ENCODE peak calls at places on chromosomes 16 and 17, in nine cellular contexts. One of them, this sample, is unnamed.

GRCh38 chr16:63337264-63337663 is 1301.0 kb upstream of the CDH8 start:
- DNase-seq in neural progenitor cell: no peak
- DNase-seq in tibial nerve: no peak
- DNase-seq in stomach: no peak
- DNase-seq in left ventricle myocardium inferior: no peak
- DNase-seq in dorsolateral prefrontal cortex: no peak
- DNase-seq in psoas muscle: no peak
- DNase-seq in iPS DF 6.9: no peak
- DNase-seq in tibial artery: no peak
- DNase-seq in this sample: no peak

GRCh38 chr16:89365044-89365467 is 125.3 kb downstream of the ANKRD11 start:
- DNase-seq in tibial nerve: no peak
- DNase-seq in iPS DF 6.9: no peak
- DNase-seq in psoas muscle: no peak
- DNase-seq in neural progenitor cell: no peak
- DNase-seq in tibial artery: no peak
- DNase-seq in left ventricle myocardium inferior: no peak
- DNase-seq in stomach: no peak
- DNase-seq in dorsolateral prefrontal cortex: no peak
- DNase-seq in this sample: no peak

GRCh38 chr17:42413464-42414040 is 9.5 kb downstream of the CAVIN1 start:
- DNase-seq in neural progenitor cell: no peak
- DNase-seq in dorsolateral prefrontal cortex: no peak
- DNase-seq in iPS DF 6.9: no peak
- DNase-seq in tibial nerve: no peak
- DNase-seq in left ventricle myocardium inferior: no peak
- DNase-seq in psoas muscle: no peak
- DNase-seq in tibial artery: no peak
- DNase-seq in stomach: no peak
- DNase-seq in this sample: no peak

GRCh38 chr16:72844225-72844920 is 203.6 kb downstream of the ZFHX3 start:
- DNase-seq in tibial nerve: no peak
- DNase-seq in psoas muscle: no peak
- DNase-seq in iPS DF 6.9: no peak
- DNase-seq in dorsolateral prefrontal cortex: no peak
- DNase-seq in neural progenitor cell: peak; percentile 43
- DNase-seq in left ventricle myocardium inferior: no peak
- DNase-seq in stomach: no peak
- DNase-seq in tibial artery: no peak
- DNase-seq in this sample: no peak

GRCh38 chr17:17812211-17813054 is 24.4 kb downstream of the SREBF1 start:
- DNase-seq in stomach: peak; percentile 79
- DNase-seq in tibial artery: peak; percentile 84
- DNase-seq in psoas muscle: peak; percentile 89
- DNase-seq in iPS DF 6.9: no peak
- DNase-seq in tibial nerve: peak; percentile 69
- DNase-seq in left ventricle myocardium inferior: peak; percentile 79
- DNase-seq in neural progenitor cell: peak; percentile 83
- DNase-seq in dorsolateral prefrontal cortex: peak; percentile 72
- DNase-seq in this sample: peak; percentile 80

GRCh38 chr17:1030684-1031557 is 34.0 kb downstream of the TIMM22 start:
- DNase-seq in tibial artery: peak; percentile 83
- DNase-seq in stomach: no peak
- DNase-seq in tibial nerve: peak; percentile 44
- DNase-seq in neural progenitor cell: peak; percentile 24
- DNase-seq in iPS DF 6.9: no peak
- DNase-seq in left ventricle myocardium inferior: peak; percentile 66
- DNase-seq in psoas muscle: peak; percentile 89
- DNase-seq in dorsolateral prefrontal cortex: no peak
- DNase-seq in this sample: no peak

GRCh38 chr17:44932526-44933097 is 15.0 kb downstream of the KIF18B start:
- DNase-seq in dorsolateral prefrontal cortex: no peak
- DNase-seq in neural progenitor cell: no peak
- DNase-seq in tibial artery: peak; percentile 56
- DNase-seq in left ventricle myocardium inferior: peak; percentile 13
- DNase-seq in tibial nerve: no peak
- DNase-seq in stomach: no peak
- DNase-seq in iPS DF 6.9: no peak
- DNase-seq in psoas muscle: no peak
- DNase-seq in this sample: peak; percentile 33

GRCh38 chr17:39118674-39119419 is 32.6 kb downstream of the PLXDC1 start:
- DNase-seq in stomach: no peak
- DNase-seq in left ventricle myocardium inferior: no peak
- DNase-seq in tibial nerve: no peak
- DNase-seq in iPS DF 6.9: no peak
- DNase-seq in neural progenitor cell: no peak
- DNase-seq in tibial artery: no peak
- DNase-seq in dorsolateral prefrontal cortex: no peak
- DNase-seq in psoas muscle: no peak
- DNase-seq in this sample: no peak

GRCh38 chr16:57147381-57148191 is 38.3 kb downstream of the PSME3IP1 start:
- DNase-seq in neural progenitor cell: peak; percentile 33
- DNase-seq in left ventricle myocardium inferior: no peak
- DNase-seq in psoas muscle: no peak
- DNase-seq in iPS DF 6.9: no peak
- DNase-seq in tibial artery: no peak
- DNase-seq in dorsolateral prefrontal cortex: no peak
- DNase-seq in tibial nerve: no peak
- DNase-seq in stomach: no peak
- DNase-seq in this sample: no peak

GRCh38 chr16:14502932-14503741 is 126.9 kb downstream of the PARN start:
- DNase-seq in neural progenitor cell: no peak
- DNase-seq in psoas muscle: no peak
- DNase-seq in iPS DF 6.9: no peak
- DNase-seq in left ventricle myocardium inferior: no peak
- DNase-seq in stomach: no peak
- DNase-seq in dorsolateral prefrontal cortex: no peak
- DNase-seq in tibial nerve: no peak
- DNase-seq in tibial artery: no peak
- DNase-seq in this sample: no peak

GRCh38 chr17:69874220-69874670 is 200.8 kb upstream of the KCNJ16 start:
- DNase-seq in tibial nerve: no peak
- DNase-seq in dorsolateral prefrontal cortex: no peak
- DNase-seq in stomach: no peak
- DNase-seq in iPS DF 6.9: no peak
- DNase-seq in left ventricle myocardium inferior: no peak
- DNase-seq in tibial artery: no peak
- DNase-seq in neural progenitor cell: peak; percentile 9
- DNase-seq in psoas muscle: no peak
- DNase-seq in this sample: no peak

GRCh38 chr17:21119247-21119944 is 7.4 kb upstream of the DHRS7B start:
- DNase-seq in tibial nerve: peak; percentile 40
- DNase-seq in tibial artery: peak; percentile 78
- DNase-seq in neural progenitor cell: peak; percentile 73
- DNase-seq in psoas muscle: peak; percentile 74
- DNase-seq in left ventricle myocardium inferior: peak; percentile 53
- DNase-seq in dorsolateral prefrontal cortex: peak; percentile 48
- DNase-seq in iPS DF 6.9: no peak
- DNase-seq in stomach: peak; percentile 80
- DNase-seq in this sample: peak; percentile 84

GRCh38 chr16:62755938-62756337 is 719.7 kb upstream of the CDH8 start:
- DNase-seq in left ventricle myocardium inferior: no peak
- DNase-seq in psoas muscle: no peak
- DNase-seq in tibial nerve: no peak
- DNase-seq in stomach: no peak
- DNase-seq in neural progenitor cell: no peak
- DNase-seq in tibial artery: no peak
- DNase-seq in dorsolateral prefrontal cortex: no peak
- DNase-seq in iPS DF 6.9: no peak
- DNase-seq in this sample: no peak

GRCh38 chr17:44043326-44043725 is 23.1 kb downstream of the LSM12 start:
- DNase-seq in dorsolateral prefrontal cortex: no peak
- DNase-seq in tibial nerve: no peak
- DNase-seq in psoas muscle: no peak
- DNase-seq in iPS DF 6.9: no peak
- DNase-seq in stomach: no peak
- DNase-seq in tibial artery: no peak
- DNase-seq in left ventricle myocardium inferior: no peak
- DNase-seq in neural progenitor cell: no peak
- DNase-seq in this sample: peak; percentile 57

GRCh38 chr16:24683847-24684493 is 45.5 kb upstream of the TNRC6A start:
- DNase-seq in left ventricle myocardium inferior: no peak
- DNase-seq in iPS DF 6.9: no peak
- DNase-seq in stomach: no peak
- DNase-seq in psoas muscle: no peak
- DNase-seq in neural progenitor cell: peak; percentile 19
- DNase-seq in dorsolateral prefrontal cortex: no peak
- DNase-seq in tibial nerve: no peak
- DNase-seq in tibial artery: no peak
- DNase-seq in this sample: no peak

GRCh38 chr16:81518439-81518757 is 73.8 kb downstream of the CMIP start:
- DNase-seq in tibial nerve: no peak
- DNase-seq in left ventricle myocardium inferior: no peak
- DNase-seq in psoas muscle: peak; percentile 26
- DNase-seq in iPS DF 6.9: no peak
- DNase-seq in neural progenitor cell: no peak
- DNase-seq in dorsolateral prefrontal cortex: no peak
- DNase-seq in stomach: no peak
- DNase-seq in tibial artery: peak; percentile 54
- DNase-seq in this sample: peak; percentile 46

GRCh38 chr16:21952040-21952792 is 945 bp upstream of the UQCRC2 start:
- DNase-seq in iPS DF 6.9: peak; percentile 41
- DNase-seq in stomach: peak; percentile 70
- DNase-seq in tibial nerve: no peak
- DNase-seq in left ventricle myocardium inferior: peak; percentile 57
- DNase-seq in neural progenitor cell: peak; percentile 85
- DNase-seq in dorsolateral prefrontal cortex: peak; percentile 48
- DNase-seq in tibial artery: peak; percentile 73
- DNase-seq in psoas muscle: peak; percentile 82
- DNase-seq in this sample: peak; percentile 79

GRCh38 chr17:49402706-49403105 is 12.0 kb downstream of the PHB1 start:
- DNase-seq in tibial artery: no peak
- DNase-seq in tibial nerve: no peak
- DNase-seq in psoas muscle: no peak
- DNase-seq in neural progenitor cell: peak; percentile 17
- DNase-seq in stomach: no peak
- DNase-seq in left ventricle myocardium inferior: no peak
- DNase-seq in dorsolateral prefrontal cortex: no peak
- DNase-seq in iPS DF 6.9: no peak
- DNase-seq in this sample: peak; percentile 32
- H3K27me3 ChIP-seq in tibial artery: no peaks in the 10 kb centered on the region
- H3K27me3 ChIP-seq in tibial nerve: no peaks in the 10 kb centered on the region
- H3K27me3 ChIP-seq in psoas muscle: no peaks in the 10 kb centered on the region
- H3K27me3 ChIP-seq in neural progenitor cell: no peaks in the 10 kb centered on the region
- H3K27me3 ChIP-seq in stomach: no peaks in the 10 kb centered on the region
- H3K27me3 ChIP-seq in left ventricle myocardium inferior: no peaks in the 10 kb centered on the region
- H3K27me3 ChIP-seq in dorsolateral prefrontal cortex: no peaks in the 10 kb centered on the region
- H3K27me3 ChIP-seq in iPS DF 6.9: no peaks in the 10 kb centered on the region
- H3K27me3 ChIP-seq in this sample: no peaks in the 10 kb centered on the region

DNA sequence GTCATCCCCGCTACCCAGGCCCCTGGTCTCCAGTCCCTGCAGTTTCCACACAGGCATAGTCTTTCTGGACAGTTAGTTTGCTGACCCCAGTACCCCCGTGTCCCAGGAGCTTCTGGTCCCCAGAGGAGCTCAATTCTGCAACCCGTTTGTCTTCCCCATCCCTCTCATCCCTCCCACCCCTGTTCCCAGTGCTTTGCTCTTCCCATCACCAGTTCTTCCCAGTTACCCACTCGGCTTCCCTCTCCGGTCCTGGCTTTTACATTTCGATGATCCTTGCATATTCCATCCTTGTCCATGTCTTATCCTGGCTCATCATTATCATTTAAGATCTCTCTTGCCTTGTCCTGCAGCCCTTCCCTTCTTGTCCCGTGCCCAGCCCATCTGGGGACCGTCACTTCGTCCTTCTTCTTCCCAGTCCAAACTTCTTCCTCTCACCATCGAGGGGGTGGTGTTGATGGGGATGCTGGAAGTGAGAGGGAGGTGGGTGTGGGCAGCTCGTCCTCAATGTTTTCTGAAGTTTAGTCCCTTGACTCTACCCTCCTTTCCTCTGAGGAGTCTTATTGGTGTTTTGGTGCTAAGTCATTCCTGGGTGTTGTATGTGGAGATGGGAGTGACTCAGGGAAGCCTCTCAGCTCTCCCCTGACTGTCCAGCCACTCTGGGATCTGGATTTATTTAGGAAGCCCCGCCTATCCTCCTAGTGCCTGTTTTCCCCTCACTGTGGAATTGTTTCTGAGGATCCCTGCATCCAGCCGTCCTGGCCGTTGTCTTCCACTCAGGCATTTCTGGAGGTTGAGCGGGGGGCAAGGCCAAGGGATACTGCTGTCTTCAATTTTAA is 890 bp downstream of the SNX29 start:
- DNase-seq in psoas muscle: peak; percentile 49
- DNase-seq in stomach: no peak
- DNase-seq in tibial nerve: no peak
- DNase-seq in tibial artery: peak; percentile 75
- DNase-seq in left ventricle myocardium inferior: no peak
- DNase-seq in iPS DF 6.9: no peak
- DNase-seq in dorsolateral prefrontal cortex: no peak
- DNase-seq in neural progenitor cell: peak; percentile 35
- DNase-seq in this sample: no peak
- H3K27ac ChIP-seq in psoas muscle: peak overlapping the region; percentile 80
- H3K27ac ChIP-seq in stomach: peak overlapping the region; percentile 52
- H3K27ac ChIP-seq in tibial nerve: peak overlapping the region; percentile 73
- H3K27ac ChIP-seq in tibial artery: peak overlapping the region; percentile 87
- H3K27ac ChIP-seq in left ventricle myocardium inferior: peak overlapping the region; percentile 90
- H3K27ac ChIP-seq in iPS DF 6.9: no peak overlapping the region
- H3K27ac ChIP-seq in dorsolateral prefrontal cortex: peak overlapping the region; percentile 84
- H3K27ac ChIP-seq in neural progenitor cell: no peak overlapping the region
- H3K27ac ChIP-seq in this sample: no peak overlapping the region

GRCh38 chr17:79779088-79779529 is 1.2 kb downstream of the CBX2 start:
- DNase-seq in stomach: no peak
- DNase-seq in left ventricle myocardium inferior: no peak
- DNase-seq in dorsolateral prefrontal cortex: no peak
- DNase-seq in neural progenitor cell: peak; percentile 36
- DNase-seq in iPS DF 6.9: no peak
- DNase-seq in tibial artery: no peak
- DNase-seq in tibial nerve: no peak
- DNase-seq in psoas muscle: no peak
- DNase-seq in this sample: peak; percentile 64
- H3K27me3 ChIP-seq in stomach: peaks cover 10% of the 10 kb centered on the region
- H3K27me3 ChIP-seq in left ventricle myocardium inferior: peaks cover 61% of the 10 kb centered on the region
- H3K27me3 ChIP-seq in dorsolateral prefrontal cortex: peaks cover 12% of the 10 kb centered on the region
- H3K27me3 ChIP-seq in neural progenitor cell: peaks cover 2% of the 10 kb centered on the region
- H3K27me3 ChIP-seq in iPS DF 6.9: no peaks in the 10 kb centered on the region
- H3K27me3 ChIP-seq in tibial artery: peaks cover 6% of the 10 kb centered on the region
- H3K27me3 ChIP-seq in tibial nerve: peaks cover 50% of the 10 kb centered on the region
- H3K27me3 ChIP-seq in psoas muscle: peaks cover 91% of the 10 kb centered on the region
- H3K27me3 ChIP-seq in this sample: no peaks in the 10 kb centered on the region

DNA sequence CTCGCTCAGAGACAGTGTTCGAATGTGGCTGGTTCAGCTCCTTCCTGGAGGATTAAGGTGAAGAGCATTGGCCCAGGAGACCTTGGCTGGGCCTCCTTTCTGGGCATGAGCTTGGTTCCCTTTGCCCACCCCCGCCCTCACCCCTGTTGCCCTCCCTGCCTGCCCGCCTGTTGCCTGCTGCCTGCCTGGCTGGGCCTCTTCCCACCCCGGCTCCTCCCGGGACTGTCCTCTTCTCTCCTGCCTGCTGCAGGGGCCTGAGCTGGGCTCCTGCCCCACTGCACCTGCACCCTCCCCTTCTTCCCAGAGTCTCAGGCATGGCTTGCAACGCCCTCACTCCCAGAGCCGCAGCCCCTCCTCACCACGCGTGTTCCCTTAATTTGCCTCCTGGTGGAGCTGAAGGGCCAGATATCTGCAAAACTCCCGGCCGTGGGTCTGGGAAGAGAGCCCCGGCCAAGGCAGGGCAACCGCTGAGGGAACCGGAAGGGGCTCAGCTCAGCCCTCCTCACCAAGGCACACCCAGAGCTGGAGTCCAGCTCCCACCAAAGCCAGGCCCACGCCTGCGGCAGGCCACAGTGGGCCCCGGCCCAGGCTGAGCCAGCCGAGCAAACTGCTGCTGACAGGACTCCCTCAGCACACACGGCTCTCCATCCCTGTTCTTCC is 31.2 kb downstream of the MNT start:
- DNase-seq in tibial nerve: no peak
- DNase-seq in psoas muscle: no peak
- DNase-seq in stomach: no peak
- DNase-seq in tibial artery: no peak
- DNase-seq in iPS DF 6.9: no peak
- DNase-seq in left ventricle myocardium inferior: no peak
- DNase-seq in neural progenitor cell: peak; percentile 62
- DNase-seq in dorsolateral prefrontal cortex: no peak
- DNase-seq in this sample: no peak
- H3K27ac ChIP-seq in tibial nerve: no peak overlapping the region
- H3K27ac ChIP-seq in psoas muscle: no peak overlapping the region
- H3K27ac ChIP-seq in stomach: no peak overlapping the region
- H3K27ac ChIP-seq in tibial artery: no peak overlapping the region
- H3K27ac ChIP-seq in iPS DF 6.9: no peak overlapping the region
- H3K27ac ChIP-seq in left ventricle myocardium inferior: no peak overlapping the region
- H3K27ac ChIP-seq in neural progenitor cell: no peak overlapping the region
- H3K27ac ChIP-seq in dorsolateral prefrontal cortex: no peak overlapping the region
- H3K27ac ChIP-seq in this sample: no peak overlapping the region

This sample was measured in aorta.